ENCODE peak calls at places on chromosomes 2 and 18, in eight cellular contexts. S, T, H, Y, R, I, U and O are unnamed samples.
A peak's percentile ranks its signal among the peaks of the same experiment; 100 is the strongest.

GRCh38 chr18:9513971-9514512 is 38.7 kb downstream of the RALBP1 start:
- DNase-seq in S (no peak), T (no peak), H (no peak), Y (no peak), R (no peak), I (no peak), U (no peak), O (no peak)

GRCh38 chr2:177143444-177143843 is 69.2 kb upstream of the HNRNPA3 start:
- DNase-seq in S (no peak), T (no peak), H (peak; percentile 59), Y (no peak), R (no peak), I (no peak), U (no peak), O (no peak)

GRCh38 chr18:46385124-46385523 is 271.9 kb downstream of the LOXHD1 start:
- DNase-seq in S (no peak), T (no peak), H (no peak), Y (no peak), R (no peak), I (no peak), U (no peak), O (no peak)

GRCh38 chr18:29874519-29875098 is 1167.9 kb downstream of the DSC3 start:
- DNase-seq in S (no peak), T (no peak), H (no peak), Y (no peak), R (peak; percentile 10), I (peak; percentile 41), U (no peak), O (no peak)

GRCh38 chr2:231297108-231297908 is 98.2 kb upstream of the B3GNT7 start:
- DNase-seq in S (no peak), T (no peak), H (peak; percentile 40), Y (peak; percentile 42), R (peak; percentile 78), I (peak; percentile 82), U (no peak), O (no peak)

GRCh38 chr2:222318026-222318711 is 19.4 kb upstream of the PAX3 start:
- DNase-seq in S (no peak), T (no peak), H (peak; percentile 75), Y (peak; percentile 64), R (peak; percentile 63), I (peak; percentile 85), U (no peak), O (no peak)

GRCh38 chr18:31317860-31318259 is at the start of gene DSG1:
- DNase-seq in S (no peak), T (no peak), H (no peak), Y (no peak), R (no peak), I (no peak), U (no peak), O (no peak)

GRCh38 chr2:235358981-235359471 is 134.8 kb upstream of the AGAP1 start:
- DNase-seq in S (no peak), T (no peak), H (peak; percentile 85), Y (no peak), R (no peak), I (no peak), U (no peak), O (no peak)

GRCh38 chr2:39649491-39649890 is 16.2 kb upstream of the TMEM178A start:
- DNase-seq in S (no peak), T (no peak), H (no peak), Y (no peak), R (no peak), I (no peak), U (no peak), O (no peak)

GRCh38 chr18:6255121-6255742 is 159.5 kb downstream of the L3MBTL4 start:
- DNase-seq in S (no peak), T (no peak), H (no peak), Y (no peak), R (no peak), I (no peak), U (no peak), O (no peak)

GRCh38 chr2:16037808-16038457 is 97.6 kb downstream of the MYCN start:
- DNase-seq in S (no peak), T (no peak), H (no peak), Y (no peak), R (no peak), I (no peak), U (no peak), O (no peak)

GRCh38 chr2:134926231-134926931 is 7.8 kb downstream of the CCNT2 start:
- DNase-seq in S (no peak), T (no peak), H (no peak), Y (no peak), R (no peak), I (no peak), U (no peak), O (no peak)

GRCh38 chr2:171208648-171209047 is 48.0 kb upstream of the TLK1 start:
- DNase-seq in S (no peak), T (no peak), H (no peak), Y (no peak), R (no peak), I (no peak), U (no peak), O (no peak)

GRCh38 chr2:5387421-5387820 is 304.8 kb upstream of the SOX11 start:
- DNase-seq in S (no peak), T (no peak), H (no peak), Y (no peak), R (no peak), I (no peak), U (no peak), O (no peak)

GRCh38 chr2:157684940-157685466 is 56.3 kb upstream of the ACVR1C start:
- DNase-seq in S (no peak), T (no peak), H (no peak), Y (no peak), R (no peak), I (no peak), U (no peak), O (no peak)

GRCh38 chr2:101430161-101430560 is 42.9 kb upstream of the CREG2 start:
- DNase-seq in S (no peak), T (no peak), H (no peak), Y (no peak), R (no peak), I (no peak), U (no peak), O (no peak)

GRCh38 chr18:55301836-55302235 is 286.2 kb downstream of the TCF4 start:
- DNase-seq in S (no peak), T (no peak), H (no peak), Y (no peak), R (no peak), I (no peak), U (no peak), O (no peak)

GRCh38 chr2:23698116-23698732 is 228.7 kb downstream of the ATAD2B start:
- DNase-seq in S (no peak), T (no peak), H (no peak), Y (no peak), R (no peak), I (no peak), U (peak; percentile 41), O (no peak)